ENCODE peak calls at places on chromosomes 13 and 19, in nine cellular contexts. One of them, this sample, is unnamed.
A peak's percentile ranks its signal among the peaks of the same experiment; 100 is the strongest.

GRCh38 chr13:110397445-110397844 is 90.4 kb downstream of the COL4A2 start:
- DNase-seq in astrocyte of the hippocampus: peak; percentile 77
- DNase-seq in neural crest cell: no peak
- DNase-seq in stimulated activated CD4-positive, alpha-beta T cell treated with anti-CD3 and anti-CD28 coated beads, Interleukin-15, amount 100 ng/mL, for 24 hours: no peak
- DNase-seq in hepatocyte: no peak
- DNase-seq in CD8-positive, alpha-beta memory T cell: no peak
- DNase-seq in transverse colon: no peak
- DNase-seq in activated CD8-positive, alpha-beta memory T cell treated with anti-CD3 and anti-CD28 coated beads for 4 hours: no peak
- DNase-seq in lower leg skin: peak; percentile 39
- DNase-seq in this sample: no peak

GRCh38 chr13:106464076-106464475 is 71.4 kb downstream of the EFNB2 start:
- DNase-seq in astrocyte of the hippocampus: peak; percentile 63
- DNase-seq in neural crest cell: no peak
- DNase-seq in stimulated activated CD4-positive, alpha-beta T cell treated with anti-CD3 and anti-CD28 coated beads, Interleukin-15, amount 100 ng/mL, for 24 hours: no peak
- DNase-seq in hepatocyte: no peak
- DNase-seq in CD8-positive, alpha-beta memory T cell: no peak
- DNase-seq in transverse colon: no peak
- DNase-seq in activated CD8-positive, alpha-beta memory T cell treated with anti-CD3 and anti-CD28 coated beads for 4 hours: no peak
- DNase-seq in lower leg skin: no peak
- DNase-seq in this sample: no peak

GRCh38 chr19:518292-519231 is 11.3 kb downstream of the TPGS1 start:
- DNase-seq in astrocyte of the hippocampus: peak; percentile 49
- DNase-seq in neural crest cell: peak; percentile 40
- DNase-seq in stimulated activated CD4-positive, alpha-beta T cell treated with anti-CD3 and anti-CD28 coated beads, Interleukin-15, amount 100 ng/mL, for 24 hours: peak; percentile 69
- DNase-seq in hepatocyte: peak; percentile 92
- DNase-seq in CD8-positive, alpha-beta memory T cell: peak; percentile 80
- DNase-seq in transverse colon: peak; percentile 40
- DNase-seq in activated CD8-positive, alpha-beta memory T cell treated with anti-CD3 and anti-CD28 coated beads for 4 hours: no peak
- DNase-seq in lower leg skin: no peak
- DNase-seq in this sample: no peak

GRCh38 chr13:75685239-75685697 is 49.1 kb downstream of the LMO7 start:
- DNase-seq in astrocyte of the hippocampus: peak; percentile 83
- DNase-seq in neural crest cell: no peak
- DNase-seq in stimulated activated CD4-positive, alpha-beta T cell treated with anti-CD3 and anti-CD28 coated beads, Interleukin-15, amount 100 ng/mL, for 24 hours: peak; percentile 12
- DNase-seq in hepatocyte: no peak
- DNase-seq in CD8-positive, alpha-beta memory T cell: no peak
- DNase-seq in transverse colon: no peak
- DNase-seq in activated CD8-positive, alpha-beta memory T cell treated with anti-CD3 and anti-CD28 coated beads for 4 hours: no peak
- DNase-seq in lower leg skin: no peak
- DNase-seq in this sample: no peak

GRCh38 chr19:14073925-14074838 is 1.6 kb downstream of the MISP3 start:
- DNase-seq in astrocyte of the hippocampus: no peak
- DNase-seq in neural crest cell: no peak
- DNase-seq in stimulated activated CD4-positive, alpha-beta T cell treated with anti-CD3 and anti-CD28 coated beads, Interleukin-15, amount 100 ng/mL, for 24 hours: peak; percentile 59
- DNase-seq in hepatocyte: peak; percentile 62
- DNase-seq in CD8-positive, alpha-beta memory T cell: no peak
- DNase-seq in transverse colon: peak; percentile 78
- DNase-seq in activated CD8-positive, alpha-beta memory T cell treated with anti-CD3 and anti-CD28 coated beads for 4 hours: no peak
- DNase-seq in lower leg skin: no peak
- DNase-seq in this sample: no peak

GRCh38 chr19:38252385-38252784 is 3.8 kb downstream of the PPP1R14A start:
- DNase-seq in astrocyte of the hippocampus: no peak
- DNase-seq in neural crest cell: no peak
- DNase-seq in stimulated activated CD4-positive, alpha-beta T cell treated with anti-CD3 and anti-CD28 coated beads, Interleukin-15, amount 100 ng/mL, for 24 hours: no peak
- DNase-seq in hepatocyte: no peak
- DNase-seq in CD8-positive, alpha-beta memory T cell: no peak
- DNase-seq in transverse colon: no peak
- DNase-seq in activated CD8-positive, alpha-beta memory T cell treated with anti-CD3 and anti-CD28 coated beads for 4 hours: no peak
- DNase-seq in lower leg skin: no peak
- DNase-seq in this sample: no peak

GRCh38 chr19:2503521-2504109 is 27.7 kb downstream of the GADD45B start:
- DNase-seq in astrocyte of the hippocampus: peak; percentile 63
- DNase-seq in neural crest cell: no peak
- DNase-seq in stimulated activated CD4-positive, alpha-beta T cell treated with anti-CD3 and anti-CD28 coated beads, Interleukin-15, amount 100 ng/mL, for 24 hours: peak; percentile 80
- DNase-seq in hepatocyte: peak; percentile 88
- DNase-seq in CD8-positive, alpha-beta memory T cell: peak; percentile 88
- DNase-seq in transverse colon: no peak
- DNase-seq in activated CD8-positive, alpha-beta memory T cell treated with anti-CD3 and anti-CD28 coated beads for 4 hours: peak; percentile 63
- DNase-seq in lower leg skin: peak; percentile 61
- DNase-seq in this sample: no peak

GRCh38 chr19:35248310-35249145 is at the start of gene LSR:
- DNase-seq in astrocyte of the hippocampus: no peak
- DNase-seq in neural crest cell: no peak
- DNase-seq in stimulated activated CD4-positive, alpha-beta T cell treated with anti-CD3 and anti-CD28 coated beads, Interleukin-15, amount 100 ng/mL, for 24 hours: peak; percentile 78
- DNase-seq in hepatocyte: peak; percentile 95
- DNase-seq in CD8-positive, alpha-beta memory T cell: peak; percentile 89
- DNase-seq in transverse colon: peak; percentile 94
- DNase-seq in activated CD8-positive, alpha-beta memory T cell treated with anti-CD3 and anti-CD28 coated beads for 4 hours: no peak
- DNase-seq in lower leg skin: peak; percentile 70
- DNase-seq in this sample: no peak

GRCh38 chr13:97018029-97018819 is 23.9 kb upstream of the OXGR1 start:
- DNase-seq in astrocyte of the hippocampus: peak; percentile 77
- DNase-seq in neural crest cell: peak; percentile 23
- DNase-seq in stimulated activated CD4-positive, alpha-beta T cell treated with anti-CD3 and anti-CD28 coated beads, Interleukin-15, amount 100 ng/mL, for 24 hours: peak; percentile 40
- DNase-seq in hepatocyte: peak; percentile 70
- DNase-seq in CD8-positive, alpha-beta memory T cell: peak; percentile 52
- DNase-seq in transverse colon: peak; percentile 14
- DNase-seq in activated CD8-positive, alpha-beta memory T cell treated with anti-CD3 and anti-CD28 coated beads for 4 hours: no peak
- DNase-seq in lower leg skin: no peak
- DNase-seq in this sample: peak; percentile 37

GRCh38 chr19:44005968-44006367 is 3.2 kb downstream of the ZNF230 start:
- DNase-seq in astrocyte of the hippocampus: no peak
- DNase-seq in neural crest cell: no peak
- DNase-seq in stimulated activated CD4-positive, alpha-beta T cell treated with anti-CD3 and anti-CD28 coated beads, Interleukin-15, amount 100 ng/mL, for 24 hours: no peak
- DNase-seq in hepatocyte: no peak
- DNase-seq in CD8-positive, alpha-beta memory T cell: no peak
- DNase-seq in transverse colon: no peak
- DNase-seq in activated CD8-positive, alpha-beta memory T cell treated with anti-CD3 and anti-CD28 coated beads for 4 hours: no peak
- DNase-seq in lower leg skin: no peak
- DNase-seq in this sample: no peak

GRCh38 chr19:35120492-35120891 is 4.9 kb downstream of the FXYD3 start:
- DNase-seq in astrocyte of the hippocampus: no peak
- DNase-seq in neural crest cell: no peak
- DNase-seq in stimulated activated CD4-positive, alpha-beta T cell treated with anti-CD3 and anti-CD28 coated beads, Interleukin-15, amount 100 ng/mL, for 24 hours: no peak
- DNase-seq in hepatocyte: no peak
- DNase-seq in CD8-positive, alpha-beta memory T cell: no peak
- DNase-seq in transverse colon: no peak
- DNase-seq in activated CD8-positive, alpha-beta memory T cell treated with anti-CD3 and anti-CD28 coated beads for 4 hours: no peak
- DNase-seq in lower leg skin: no peak
- DNase-seq in this sample: no peak

GRCh38 chr13:97648171-97648880 is 214.4 kb downstream of the RAP2A start:
- DNase-seq in astrocyte of the hippocampus: peak; percentile 23
- DNase-seq in neural crest cell: no peak
- DNase-seq in stimulated activated CD4-positive, alpha-beta T cell treated with anti-CD3 and anti-CD28 coated beads, Interleukin-15, amount 100 ng/mL, for 24 hours: no peak
- DNase-seq in hepatocyte: no peak
- DNase-seq in CD8-positive, alpha-beta memory T cell: no peak
- DNase-seq in transverse colon: no peak
- DNase-seq in activated CD8-positive, alpha-beta memory T cell treated with anti-CD3 and anti-CD28 coated beads for 4 hours: no peak
- DNase-seq in lower leg skin: no peak
- DNase-seq in this sample: no peak

GRCh38 chr13:46675016-46675415 is 121.9 kb downstream of the ESD start:
- DNase-seq in astrocyte of the hippocampus: no peak
- DNase-seq in neural crest cell: no peak
- DNase-seq in stimulated activated CD4-positive, alpha-beta T cell treated with anti-CD3 and anti-CD28 coated beads, Interleukin-15, amount 100 ng/mL, for 24 hours: no peak
- DNase-seq in hepatocyte: no peak
- DNase-seq in CD8-positive, alpha-beta memory T cell: no peak
- DNase-seq in transverse colon: no peak
- DNase-seq in activated CD8-positive, alpha-beta memory T cell treated with anti-CD3 and anti-CD28 coated beads for 4 hours: no peak
- DNase-seq in lower leg skin: no peak
- DNase-seq in this sample: no peak

GRCh38 chr13:51733656-51734334 is 70.2 kb downstream of the DHRS12 start:
- DNase-seq in astrocyte of the hippocampus: peak; percentile 32
- DNase-seq in neural crest cell: no peak
- DNase-seq in stimulated activated CD4-positive, alpha-beta T cell treated with anti-CD3 and anti-CD28 coated beads, Interleukin-15, amount 100 ng/mL, for 24 hours: no peak
- DNase-seq in hepatocyte: no peak
- DNase-seq in CD8-positive, alpha-beta memory T cell: no peak
- DNase-seq in transverse colon: no peak
- DNase-seq in activated CD8-positive, alpha-beta memory T cell treated with anti-CD3 and anti-CD28 coated beads for 4 hours: no peak
- DNase-seq in lower leg skin: peak; percentile 64
- DNase-seq in this sample: no peak